ENCODE peak calls at places on chromosomes 1 and 21, in four cellular contexts. Z is tibial nerve, D is upper lobe of left lung, I is HCT116. T is an unnamed sample. For H3K4me1 and H3K36me3, the result is how much of the 10 kb centered on the place peaks cover.

GRCh38 chr1:201530741-201531521 is 8.0 kb upstream of the NAV1 start:
- DNase-seq in Z (peak), D (peak), I (peak), T (no peak)

GRCh38 chr1:21077085-21077484 is 99.6 kb downstream of the EIF4G3 start:
- DNase-seq in Z (no peak), D (no peak), I (no peak), T (no peak)

GRCh38 chr1:8061210-8061609 is 35.1 kb upstream of the ERRFI1 start:
- DNase-seq in Z (no peak), D (no peak), I (peak), T (no peak)

GRCh38 chr1:168387781-168388760 is 107.4 kb downstream of the TBX19 start:
- DNase-seq in Z (no peak), D (no peak), I (no peak), T (no peak)

GRCh38 chr1:145758575-145758974 is 39.3 kb downstream of the CD160 start:
- DNase-seq in Z (no peak), D (no peak), I (no peak), T (no peak)

GRCh38 chr1:55623339-55623738 is 408.2 kb upstream of the USP24 start:
- DNase-seq in Z (no peak), D (no peak), I (no peak), T (no peak)

GRCh38 chr1:16168622-16169021 is 12.8 kb upstream of the EPHA2 start:
- DNase-seq in Z (no peak), D (no peak), I (no peak), T (no peak)

GRCh38 chr1:56456426-56457101 is 122.8 kb downstream of the PLPP3 start:
- DNase-seq in Z (no peak), D (no peak), I (peak), T (no peak)

GRCh38 chr1:228695015-228695955 is 40.0 kb upstream of the RHOU start:
- DNase-seq in Z (no peak), D (no peak), I (no peak), T (no peak)

GRCh38 chr1:204420039-204421004 is 8.7 kb upstream of the PPP1R15B start:
- DNase-seq in Z (no peak), D (no peak), I (no peak), T (no peak)

GRCh38 chr1:5286244-5286643 is 631.8 kb downstream of the AJAP1 start:
- DNase-seq in Z (no peak), D (no peak), I (no peak), T (no peak)
- TF ChIP-seq CTCF in Z (no peak), D (no peak), I (no peak), T (no peak)

GRCh38 chr21:44870748-44871495 is 2.6 kb downstream of the PTTG1IP start:
- DNase-seq in Z (no peak), D (no peak), I (peak), T (no peak)
- H3K4me1 ChIP-seq in Z (half or more), D (half or more), I (half or more), T (half or more)

GRCh38 chr1:99606306-99606705 is 39.6 kb upstream of the PALMD start:
- DNase-seq in Z (no peak), D (no peak), I (no peak), T (no peak)

GRCh38 chr1:99603699-99604595 is 42.0 kb upstream of the PALMD start:
- DNase-seq in Z (no peak), D (no peak), I (no peak), T (no peak)

GRCh38 chr1:99608058-99608457 is 37.9 kb upstream of the PALMD start:
- DNase-seq in Z (no peak), D (no peak), I (no peak), T (no peak)

GRCh38 chr1:99602404-99602969 is 43.4 kb upstream of the PALMD start:
- DNase-seq in Z (no peak), D (no peak), I (no peak), T (no peak)

GRCh38 chr1:99607590-99607989 is 38.3 kb upstream of the PALMD start:
- DNase-seq in Z (no peak), D (no peak), I (no peak), T (no peak)
- H3K36me3 ChIP-seq in Z (under half), D (under half), I (under half), T (under half)

GRCh38 chr1:118184737-118185082 is 318 bp downstream of the SPAG17 start:
- DNase-seq in Z (no peak), D (no peak), I (no peak), T (no peak)
- TF ChIP-seq CTCF in Z (no peak), D (no peak), I (no peak), T (no peak)

GRCh38 chr1:33022650-33023200 is 14.0 kb downstream of the AK2 start:
- DNase-seq in Z (no peak), D (no peak), I (no peak), T (no peak)

GRCh38 chr1:33029209-33029608 is 7.5 kb downstream of the AK2 start:
- DNase-seq in Z (no peak), D (no peak), I (no peak), T (no peak)

GRCh38 chr1:33021567-33022431 is 14.9 kb downstream of the AK2 start:
- DNase-seq in Z (no peak), D (no peak), I (no peak), T (no peak)

GRCh38 chr1:33025761-33026160 is 10.9 kb downstream of the AK2 start:
- DNase-seq in Z (no peak), D (no peak), I (no peak), T (no peak)

DNA sequence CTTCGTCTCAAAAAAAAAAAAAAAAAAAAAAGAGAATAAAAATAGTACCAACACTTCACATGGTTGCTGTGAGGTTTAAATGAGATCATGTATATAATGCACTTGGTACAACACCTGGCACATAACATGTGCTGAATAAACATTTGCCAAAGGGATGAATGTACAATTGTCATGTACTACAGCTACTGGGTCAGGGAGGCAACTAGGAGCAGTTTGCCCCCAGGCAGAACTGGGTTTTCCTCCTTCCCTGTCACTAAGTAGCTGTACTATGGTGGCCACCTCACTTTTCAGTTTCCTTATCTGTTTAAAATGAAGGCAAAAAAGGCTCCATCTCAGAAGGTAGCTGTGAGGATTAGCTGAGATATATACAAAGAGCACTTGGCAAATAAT is 11.5 kb downstream of the AK2 start:
- DNase-seq in Z (no peak), D (no peak), I (no peak), T (no peak)
- H3K4me1 ChIP-seq in Z (under half), D (under half), I (under half), T (under half)

GRCh38 chr1:22521692-22522091 is 41.6 kb upstream of the EPHA8 start:
- DNase-seq in Z (no peak), D (no peak), I (no peak), T (no peak)
- H3K36me3 ChIP-seq in Z (under half), D (half or more), I (under half), T (half or more)

GRCh38 chr1:24391882-24392603 is 21.5 kb downstream of the STPG1 start:
- DNase-seq in Z (no peak), D (no peak), I (no peak), T (no peak)

GRCh38 chr1:24392982-24393645 is 20.5 kb downstream of the STPG1 start:
- DNase-seq in Z (no peak), D (no peak), I (no peak), T (no peak)

GRCh38 chr1:24390924-24391782 is 22.4 kb downstream of the STPG1 start:
- DNase-seq in Z (peak), D (peak), I (peak), T (peak)

GRCh38 chr1:24393892-24394291 is 19.7 kb downstream of the STPG1 start:
- DNase-seq in Z (no peak), D (no peak), I (no peak), T (no peak)

DNA sequence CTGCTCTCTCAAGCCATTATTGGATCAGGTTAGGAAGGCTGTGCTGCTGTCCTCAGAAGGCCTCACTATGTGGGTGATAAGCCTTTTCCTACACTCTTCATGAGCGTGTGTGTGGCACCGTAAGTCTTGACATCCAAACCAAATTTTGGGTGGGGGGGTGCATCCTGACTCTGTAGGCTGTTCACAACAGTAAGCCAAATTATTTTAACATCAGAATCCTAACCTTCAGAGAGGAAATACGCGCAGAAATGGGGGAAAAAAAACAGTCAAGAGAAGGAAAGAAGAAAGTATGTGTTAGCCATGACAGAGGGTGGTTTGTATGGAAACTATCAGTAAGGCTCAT is 21.0 kb downstream of the STPG1 start:
- DNase-seq in Z (no peak), D (no peak), I (no peak), T (no peak)
- TF ChIP-seq CTCF in Z (no peak), D (no peak), I (no peak), T (no peak)

GRCh38 chr21:34817821-34818662 is 149.2 kb downstream of the CLIC6 start:
- DNase-seq in Z (no peak), D (no peak), I (no peak), T (no peak)
- H3K4me1 ChIP-seq in Z (under half), D (under half), I (under half), T (under half)

DNA sequence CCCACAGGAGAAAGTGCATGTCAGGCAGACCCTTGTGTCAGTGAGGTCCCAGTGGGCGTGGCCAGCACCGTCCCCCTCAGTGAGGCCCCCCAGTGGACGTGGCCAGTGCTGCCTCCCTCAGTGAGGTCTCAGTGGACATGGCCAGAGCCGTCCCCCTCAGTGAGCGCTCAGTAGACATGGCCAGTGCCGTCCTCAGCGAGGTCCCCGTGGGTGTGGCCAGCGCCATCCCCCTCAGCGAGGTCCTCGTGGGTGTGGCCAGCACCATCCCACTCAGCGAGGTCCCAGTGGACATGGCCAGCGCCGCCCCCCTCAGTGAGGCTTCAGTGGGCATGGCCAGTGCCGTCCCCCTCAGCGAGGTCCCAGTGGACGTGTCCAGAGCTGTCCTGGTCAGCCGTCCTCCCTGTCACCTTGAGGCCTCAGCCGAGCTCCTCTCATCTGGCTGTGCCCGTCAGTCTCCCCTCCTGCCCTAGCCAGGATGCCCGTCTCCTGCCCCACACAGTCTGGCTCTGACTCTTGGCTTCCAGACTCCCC is 35.5 kb downstream of the PDE9A start:
- DNase-seq in Z (no peak), D (peak), I (no peak), T (no peak)
- H3K36me3 ChIP-seq in Z (under half), D (under half), I (under half), T (under half)

GRCh38 chr1:166166400-166166699 is 451 bp downstream of the FAM78B start:
- DNase-seq in Z (no peak), D (no peak), I (no peak), T (no peak)

GRCh38 chr1:166165661-166166399 is 971 bp downstream of the FAM78B start:
- DNase-seq in Z (no peak), D (peak), I (no peak), T (no peak)

GRCh38 chr1:166166701-166167394 is at the start of gene FAM78B:
- DNase-seq in Z (peak), D (peak), I (peak), T (no peak)

GRCh38 chr1:166164646-166164994 is 2.2 kb downstream of the FAM78B start:
- DNase-seq in Z (no peak), D (no peak), I (no peak), T (no peak)

GRCh38 chr1:166164995-166165660 is 1.7 kb downstream of the FAM78B start:
- DNase-seq in Z (peak), D (peak), I (no peak), T (no peak)
- TF ChIP-seq CTCF in Z (no peak), D (no peak), I (no peak), T (peak)

T was measured in thoracic aorta.